ENCODE peak calls at places on chromosomes 16 and 17, in four cellular contexts. C, N, U and K are unnamed samples.

GRCh38 chr16:77951788-77952187 is 70.6 kb upstream of the CLEC3A start:
- DNase-seq in N (no peak), C (no peak), U (no peak), K (peak; percentile 91)

GRCh38 chr17:79925242-79925957 is 86.2 kb upstream of the CBX4 start:
- DNase-seq in C (peak; percentile 25), N (no peak), U (no peak), K (no peak)

GRCh38 chr16:9555051-9555450 is 463.6 kb downstream of the HAPSTR1 start:
- DNase-seq in C (no peak), U (no peak), N (no peak), K (no peak)

GRCh38 chr16:4053663-4054479 is 62.4 kb downstream of the ADCY9 start:
- DNase-seq in U (no peak), C (peak; percentile 95), N (no peak), K (no peak)

GRCh38 chr17:66702106-66702936 is 132.6 kb upstream of the CACNG5 start:
- DNase-seq in N (no peak), U (no peak), C (peak; percentile 73), K (no peak)

GRCh38 chr17:77298811-77299210 is 158.0 kb downstream of the SEC14L1 start:
- DNase-seq in N (no peak), C (no peak), U (no peak), K (peak; percentile 53)

GRCh38 chr17:4710693-4711634 is 532 bp downstream of the ARRB2 start:
- DNase-seq in N (no peak), U (no peak), C (no peak), K (no peak)

GRCh38 chr17:78137392-78138203 is 7.0 kb downstream of the TMC8 start:
- DNase-seq in C (no peak), N (no peak), U (peak; percentile 81), K (peak; percentile 51)

GRCh38 chr17:82294086-82294773 is 20.7 kb upstream of the CSNK1D start:
- DNase-seq in C (peak; percentile 36), N (no peak), U (no peak), K (no peak)

GRCh38 chr16:57753448-57754353 is 18.1 kb downstream of the KATNB1 start:
- DNase-seq in C (no peak), N (no peak), U (peak; percentile 17), K (no peak)

GRCh38 chr16:51157698-51158097 is 6.6 kb upstream of the SALL1 start:
- DNase-seq in U (no peak), C (no peak), N (no peak), K (no peak)

GRCh38 chr16:30609002-30609927 is 924 bp downstream of the ZNF689 start:
- DNase-seq in N (no peak), U (peak; percentile 39), C (peak; percentile 23), K (peak; percentile 67)

GRCh38 chr17:50200447-50201225 is 795 bp downstream of the COL1A1 start:
- DNase-seq in C (peak; percentile 82), U (peak; percentile 96), N (peak; percentile 84), K (peak; percentile 96)

GRCh38 chr17:39027037-39027436 is 59.8 kb upstream of the FBXO47 start:
- DNase-seq in C (no peak), U (peak; percentile 77), N (no peak), K (no peak)

GRCh38 chr16:14476183-14476582 is 153.9 kb downstream of the PARN start:
- DNase-seq in C (no peak), N (no peak), U (no peak), K (peak; percentile 27)

GRCh38 chr17:8366231-8366630 is 10.3 kb downstream of the KRABD2 start:
- DNase-seq in U (no peak), N (no peak), C (peak; percentile 84), K (no peak)

GRCh38 chr17:3046753-3047152 is 16.7 kb downstream of the OR1D5 start:
- DNase-seq in U (no peak), N (no peak), C (no peak), K (no peak)

GRCh38 chr17:72719582-72720493 is 372.6 kb downstream of the SLC39A11 start:
- DNase-seq in C (peak; percentile 67), U (no peak), N (no peak), K (no peak)

GRCh38 chr17:64492481-64493109 is 4.3 kb downstream of the POLG2 start:
- DNase-seq in C (no peak), U (no peak), N (no peak), K (no peak)

GRCh38 chr17:35879748-35880654 is at the start of gene CCL5:
- DNase-seq in U (no peak), N (no peak), C (peak; percentile 13), K (no peak)

GRCh38 chr17:56029980-56030624 is 123.2 kb upstream of the ANKFN1 start:
- DNase-seq in N (no peak), U (no peak), C (no peak), K (peak; percentile 47)

GRCh38 chr17:44636562-44636961 is 19.7 kb upstream of the MEIOC start:
- DNase-seq in N (no peak), C (peak; percentile 72), U (no peak), K (peak; percentile 23)

GRCh38 chr17:50183439-50184001 is 17.7 kb downstream of the SGCA start:
- DNase-seq in N (no peak), C (peak; percentile 70), U (no peak), K (no peak)

GRCh38 chr16:69132424-69133252 is at the start of the genes CHTF8 and UTP4:
- DNase-seq in U (peak; percentile 85), N (no peak), C (peak; percentile 76), K (peak; percentile 89)

GRCh38 chr16:83271123-83271522 is 536.7 kb upstream of the HSBP1 start:
- DNase-seq in U (no peak), N (no peak), C (peak; percentile 39), K (no peak)

GRCh38 chr17:37729905-37730304 is 15.0 kb downstream of the HNF1B start:
- DNase-seq in C (no peak), N (no peak), U (no peak), K (peak; percentile 83)

GRCh38 chr16:85372627-85373372 is 240.3 kb upstream of the GSE1 start:
- DNase-seq in N (no peak), C (peak; percentile 85), U (no peak), K (peak; percentile 49)

GRCh38 chr16:82542714-82543113 is 84.1 kb upstream of the CDH13 start:
- DNase-seq in N (no peak), U (no peak), C (no peak), K (no peak)

GRCh38 chr16:13425840-13426239 is 494.1 kb upstream of the ERCC4 start:
- DNase-seq in U (no peak), C (no peak), N (no peak), K (no peak)

GRCh38 chr16:6232060-6232459 is 1100.6 kb upstream of the RBFOX1 start:
- DNase-seq in C (no peak), U (no peak), N (no peak), K (peak; percentile 38)

GRCh38 chr17:19345486-19346350 is 16.8 kb downstream of the B9D1 start:
- DNase-seq in U (peak; percentile 27), N (no peak), C (no peak), K (no peak)

DNA sequence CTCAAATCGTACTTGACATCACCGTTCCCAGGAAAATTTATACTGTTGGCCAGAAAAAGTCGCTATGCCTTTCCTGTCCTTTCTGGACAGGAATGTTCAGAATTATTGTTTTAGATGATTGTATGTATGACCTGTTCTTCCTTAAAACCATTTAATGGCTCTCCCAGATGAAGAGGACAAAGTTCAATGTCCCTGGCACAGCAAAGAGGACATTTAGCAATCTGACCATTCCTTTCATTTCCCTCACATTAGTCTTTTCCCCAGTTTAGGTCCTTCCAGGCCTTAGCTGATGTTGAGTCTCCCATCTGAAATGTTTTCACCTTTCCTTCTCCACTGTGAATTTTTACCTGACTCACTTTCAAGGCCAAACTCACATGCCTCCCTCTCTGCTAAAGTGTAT is 938.9 kb downstream of the CDH11 start:
- DNase-seq in N (no peak), C (no peak), U (no peak), K (no peak)
- H2BK15ac ChIP-seq in N (no peak overlapping the region), C (no peak overlapping the region), U (no peak overlapping the region), K (no peak overlapping the region)

GRCh38 chr17:61425682-61426481 is 26.2 kb downstream of the TBX2 start:
- DNase-seq in C (no peak), N (no peak), U (peak; percentile 90), K (peak; percentile 72)
- H3K4me1 ChIP-seq in C (peaks cover 1% of the 10 kb centered on the region), N (no peaks in the 10 kb centered on the region), U (peaks cover 2% of the 10 kb centered on the region), K (no peaks in the 10 kb centered on the region)

GRCh38 chr16:23129686-23130085 is 19.6 kb downstream of the USP31 start:
- DNase-seq in C (no peak), N (no peak), U (no peak), K (no peak)

GRCh38 chr16:23131436-23131835 is 17.8 kb downstream of the USP31 start:
- DNase-seq in U (no peak), C (no peak), N (no peak), K (no peak)

GRCh38 chr16:23131841-23132576 is 17.2 kb downstream of the USP31 start:
- DNase-seq in C (no peak), U (no peak), N (no peak), K (no peak)

GRCh38 chr16:23132921-23133532 is 16.2 kb downstream of the USP31 start:
- DNase-seq in U (no peak), C (peak; percentile 28), N (no peak), K (no peak)

DNA sequence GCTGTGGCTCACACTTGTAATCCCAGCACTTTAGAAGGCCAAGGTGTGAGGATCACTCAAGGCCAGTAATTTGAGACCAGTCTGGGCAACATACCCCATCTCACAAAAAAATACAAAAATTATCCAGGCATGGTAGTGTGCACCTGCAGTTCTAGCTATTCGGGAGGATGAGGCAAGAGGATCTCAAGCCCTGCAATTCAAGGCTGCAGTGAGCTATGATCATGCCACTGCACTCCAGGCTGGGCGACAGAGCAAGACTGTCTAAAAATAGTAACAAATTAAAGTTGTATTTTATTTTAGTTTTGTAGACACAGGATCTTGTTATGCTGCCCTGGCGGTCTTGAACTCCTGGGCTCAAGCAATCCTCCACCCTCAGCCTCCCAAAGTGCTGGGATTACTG is 18.2 kb downstream of the USP31 start:
- DNase-seq in C (no peak), U (no peak), N (no peak), K (no peak)
- H3K9ac ChIP-seq in C (no peak overlapping the region), U (no peak overlapping the region), N (no peak overlapping the region), K (no peak overlapping the region)

DNA sequence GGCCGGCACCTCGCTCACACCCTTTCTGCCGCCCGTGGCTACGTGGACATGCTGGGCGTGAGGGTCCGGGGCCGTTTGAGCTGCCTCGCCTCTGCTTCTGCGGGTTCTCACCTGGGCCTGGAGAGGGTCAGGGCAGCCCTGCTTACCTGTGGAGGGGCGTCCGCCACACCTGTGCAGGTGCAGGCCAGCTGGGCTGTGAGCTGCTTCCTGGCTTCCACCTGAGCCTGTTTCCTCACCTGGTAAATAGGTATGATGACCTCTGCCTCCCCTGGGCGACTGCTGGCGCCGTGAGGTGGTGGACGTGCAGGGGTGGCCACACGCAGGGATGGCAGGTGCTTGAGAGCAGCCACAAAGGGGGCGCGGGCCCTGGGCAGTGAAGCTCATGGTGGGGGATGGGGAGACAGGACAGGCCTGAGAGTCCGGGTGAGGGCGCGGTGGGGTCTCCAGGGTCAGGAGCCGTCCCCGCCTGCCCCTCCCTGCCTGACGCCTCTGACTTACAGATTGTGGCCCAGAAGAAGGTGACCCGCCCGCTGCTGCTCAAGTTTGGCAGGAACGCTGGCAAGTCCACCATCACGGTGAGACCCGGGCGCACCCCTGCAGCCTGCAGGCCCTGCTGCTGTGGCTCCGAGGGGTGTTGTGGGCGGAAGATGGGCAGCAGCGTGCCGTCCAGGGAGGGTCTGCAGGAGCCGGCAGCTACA is 7.8 kb downstream of the CPNE7 start:
- DNase-seq in U (no peak), C (no peak), N (no peak), K (no peak)
- H2BK15ac ChIP-seq in U (no peak overlapping the region), C (no peak overlapping the region), N (no peak overlapping the region), K (no peak overlapping the region)